ENCODE peak calls at places on chromosomes 11 and 22, in five cellular contexts. M, A, S, L and Q are unnamed samples.

GRCh38 chr11:128532571-128533091 is 54.7 kb downstream of the ETS1 start:
- DNase-seq in M (no peak), A (no peak), S (no peak), L (no peak), Q (no peak)

GRCh38 chr11:63768232-63769043 is at the start of gene ZFTA:
- DNase-seq in M (peak), A (peak), S (peak), L (peak), Q (peak)

GRCh38 chr22:42743501-42743991 is 22.9 kb upstream of the A4GALT start:
- DNase-seq in M (no peak), A (peak), S (no peak), L (peak), Q (no peak)

GRCh38 chr11:5486003-5486402 is 2.5 kb upstream of the OR52D1 start:
- DNase-seq in M (no peak), A (no peak), S (no peak), L (no peak), Q (no peak)

GRCh38 chr11:125942276-125942611 is 3.6 kb upstream of the VSIG10L2 start:
- DNase-seq in M (no peak), A (no peak), S (no peak), L (no peak), Q (no peak)

GRCh38 chr11:128451651-128452470 is 135.5 kb downstream of the ETS1 start:
- DNase-seq in M (no peak), A (peak), S (no peak), L (peak), Q (no peak)

GRCh38 chr11:108859510-108859909 is 194.6 kb downstream of the DDX10 start:
- DNase-seq in M (no peak), A (no peak), S (no peak), L (no peak), Q (no peak)

GRCh38 chr11:36688892-36689291 is 90.9 kb upstream of the RAG2 start:
- DNase-seq in M (no peak), A (no peak), S (no peak), L (no peak), Q (no peak)

GRCh38 chr11:92827132-92827531 is 142.3 kb upstream of the MTNR1B start:
- DNase-seq in M (no peak), A (no peak), S (no peak), L (no peak), Q (no peak)

GRCh38 chr11:94938399-94939055 is 34.8 kb downstream of the CWC15 start:
- DNase-seq in M (no peak), A (peak), S (no peak), L (peak), Q (no peak)